ENCODE peak calls at places on chromosomes 5 and 9, in five cellular contexts. E is heart left ventricle, H is ovary, J is IMR-90, W is tibial nerve. O is an unnamed sample.
A peak's percentile ranks its signal among the peaks of the same experiment; 100 is the strongest.

GRCh38 chr5:33310471-33310870 is 130.3 kb upstream of the TARS1 start:
- DNase-seq in E (no peak), H (no peak), J (peak; percentile 95), W (no peak), O (no peak)

GRCh38 chr5:74131256-74131655 is 505.3 kb downstream of the ARHGEF28 start:
- DNase-seq in E (no peak), H (no peak), J (no peak), W (no peak), O (no peak)

GRCh38 chr9:131395027-131395744 is 1.3 kb downstream of the PRRC2B start:
- DNase-seq in E (no peak), H (peak; percentile 39), J (no peak), W (no peak), O (no peak)

GRCh38 chr5:7763621-7764072 is 87.3 kb downstream of the CFAP90 start:
- DNase-seq in E (no peak), H (no peak), J (no peak), W (no peak), O (peak; percentile 91)

GRCh38 chr5:62460578-62460983 is 48.0 kb downstream of the IPO11 start:
- DNase-seq in E (no peak), H (no peak), J (peak; percentile 68), W (no peak), O (no peak)

GRCh38 chr9:116569111-116569510 is 118.0 kb upstream of the TRIM32 start:
- DNase-seq in E (no peak), H (no peak), J (no peak), W (no peak), O (no peak)

GRCh38 chr5:111066261-111066938 is 5.1 kb upstream of the TSLP start:
- DNase-seq in E (no peak), H (no peak), J (no peak), W (no peak), O (no peak)

GRCh38 chr5:143002459-143003327 is 232.5 kb downstream of the ARHGAP26 start:
- DNase-seq in E (no peak), H (no peak), J (peak; percentile 86), W (peak; percentile 41), O (no peak)

GRCh38 chr5:72776684-72777083 is 39.8 kb upstream of the TNPO1 start:
- DNase-seq in E (no peak), H (no peak), J (no peak), W (no peak), O (no peak)

GRCh38 chr5:173771058-173771742 is 116.9 kb upstream of the CPEB4 start:
- DNase-seq in E (no peak), H (no peak), J (no peak), W (no peak), O (no peak)
- TF ChIP-seq CTCF in E (no peak), H (no peak), J (no peak), W (no peak), O (no peak)

GRCh38 chr9:114383866-114384231 is 3.9 kb downstream of the AKNA start:
- DNase-seq in E (no peak), H (no peak), J (no peak), W (no peak), O (no peak)

GRCh38 chr9:114382951-114383865 is 4.6 kb downstream of the AKNA start:
- DNase-seq in E (peak; percentile 61), H (peak; percentile 33), J (peak; percentile 50), W (no peak), O (no peak)

GRCh38 chr9:114385412-114386181 is 2.2 kb downstream of the AKNA start:
- DNase-seq in E (peak; percentile 77), H (peak; percentile 54), J (peak; percentile 95), W (peak; percentile 70), O (no peak)

GRCh38 chr9:114386361-114386885 is 1.4 kb downstream of the AKNA start:
- DNase-seq in E (no peak), H (peak; percentile 36), J (no peak), W (no peak), O (no peak)

GRCh38 chr9:114384836-114385411 is 2.9 kb downstream of the AKNA start:
- DNase-seq in E (no peak), H (no peak), J (no peak), W (no peak), O (no peak)
- TF ChIP-seq POLR2A in E (no peak), H (no peak), J (no peak), W (no peak), O (no peak)

GRCh38 chr9:127346584-127346983 is 50.4 kb upstream of the SLC2A8 start:
- DNase-seq in E (no peak), H (no peak), J (no peak), W (no peak), O (no peak)
- TF ChIP-seq CTCF in E (no peak), H (no peak), J (peak; percentile 21), W (no peak), O (no peak)

DNA sequence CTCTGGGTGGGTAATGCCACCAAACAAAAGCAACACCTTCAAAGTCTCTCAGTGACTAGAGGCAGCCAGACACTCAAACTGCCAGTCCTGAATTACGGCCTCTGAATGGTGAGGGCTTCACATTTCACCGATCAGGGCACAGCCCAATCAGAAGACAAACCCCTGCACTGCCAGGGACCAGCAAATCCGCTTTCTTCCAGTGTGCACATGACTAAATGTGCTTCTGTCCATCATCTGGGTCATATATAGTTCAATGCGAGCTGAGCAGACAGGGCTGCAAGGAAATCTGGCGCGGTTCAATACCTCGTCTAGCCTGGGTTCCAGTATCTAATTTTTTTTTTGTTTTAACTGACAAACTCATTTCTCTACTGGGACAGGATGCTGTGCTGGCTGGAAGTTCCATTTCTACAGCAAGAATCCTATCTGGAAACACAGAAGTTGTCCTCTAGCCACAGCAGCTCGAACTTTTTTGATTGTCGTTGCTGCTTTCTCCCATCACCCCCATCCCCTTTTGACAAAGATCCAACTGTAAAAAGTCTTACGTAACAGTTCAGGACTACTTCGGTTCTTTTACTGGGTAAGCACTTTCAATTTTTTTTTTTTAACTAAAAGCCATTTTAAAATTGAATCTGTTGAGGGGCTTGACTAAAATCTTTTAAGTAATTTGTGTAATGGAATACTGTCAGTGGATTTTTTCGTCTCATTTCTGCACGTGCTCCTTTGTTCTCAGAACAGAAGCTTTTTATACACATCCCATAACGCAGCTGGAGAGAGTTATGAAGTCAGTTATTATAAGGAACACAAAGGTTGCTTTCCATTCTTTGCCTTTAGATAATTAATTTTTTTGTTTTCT is 112.7 kb downstream of the NR6A1 start:
- DNase-seq in E (peak; percentile 78), H (peak; percentile 49), J (peak; percentile 97), W (peak; percentile 31), O (no peak)
- TF ChIP-seq POLR2A in E (no peak), H (no peak), J (peak; percentile 99), W (no peak), O (no peak)

GRCh38 chr9:124839612-124840299 is 13.5 kb upstream of the WDR38 start:
- DNase-seq in E (no peak), H (no peak), J (peak; percentile 30), W (no peak), O (no peak)

GRCh38 chr9:124844291-124844690 is 9.0 kb upstream of the WDR38 start:
- DNase-seq in E (no peak), H (no peak), J (no peak), W (no peak), O (no peak)

GRCh38 chr9:124841422-124841821 is 11.8 kb upstream of the WDR38 start:
- DNase-seq in E (no peak), H (no peak), J (no peak), W (no peak), O (no peak)

GRCh38 chr9:124843635-124844034 is 9.6 kb upstream of the WDR38 start:
- DNase-seq in E (no peak), H (no peak), J (no peak), W (no peak), O (no peak)

GRCh38 chr9:124840300-124840833 is 12.9 kb upstream of the WDR38 start:
- DNase-seq in E (no peak), H (no peak), J (no peak), W (no peak), O (no peak)
- TF ChIP-seq CTCF in E (peak; percentile 25), H (no peak), J (peak; percentile 39), W (peak; percentile 13), O (no peak)

O was measured in esophagus muscularis mucosa.